ENCODE peak calls at places on chromosomes 7 and 10, in seven cellular contexts. X is mesenchymal stem cell, M is left ventricle myocardium inferior, F is breast epithelium, J is stomach, E is suprapubic skin, W is HCT116. Q is an unnamed sample.

GRCh38 chr7:157409753-157410727 is 73.2 kb downstream of the DNAJB6 start:
- DNase-seq in F (no peak), E (no peak), J (no peak), X (no peak), W (no peak), M (peak; percentile 9), Q (no peak)

GRCh38 chr10:96357038-96357620 is 1.7 kb downstream of the OPALIN start:
- DNase-seq in F (no peak), X (no peak), W (no peak), J (no peak), E (no peak), M (no peak), Q (no peak)

GRCh38 chr7:69654381-69654780 is 56.1 kb downstream of the AUTS2 start:
- DNase-seq in W (no peak), J (peak; percentile 41), F (peak; percentile 58), M (no peak), X (no peak), E (peak; percentile 79), Q (no peak)

GRCh38 chr10:52216852-52217251 is 97.2 kb upstream of the DKK1 start:
- DNase-seq in J (no peak), E (no peak), X (peak; percentile 96), W (no peak), F (no peak), M (no peak), Q (no peak)

GRCh38 chr10:21528452-21529235 is 3.2 kb upstream of the SKIDA1 start:
- DNase-seq in E (no peak), F (no peak), J (no peak), W (no peak), X (peak; percentile 56), M (no peak), Q (no peak)

GRCh38 chr7:17952387-17952786 is 12.1 kb upstream of the SNX13 start:
- DNase-seq in F (no peak), E (no peak), W (no peak), J (no peak), M (no peak), X (no peak), Q (no peak)

GRCh38 chr7:150976529-150977381 is 1.4 kb downstream of the KCNH2 start:
- DNase-seq in E (no peak), J (no peak), W (no peak), X (no peak), M (peak; percentile 78), F (no peak), Q (no peak)

GRCh38 chr10:1632596-1632995 is 104.7 kb downstream of the ADARB2 start:
- DNase-seq in M (no peak), E (no peak), W (no peak), J (no peak), F (no peak), X (no peak), Q (no peak)

GRCh38 chr10:21535494-21535818 is 1.4 kb downstream of the MLLT10 start:
- DNase-seq in W (no peak), X (peak; percentile 43), M (no peak), F (no peak), E (no peak), J (no peak), Q (no peak)

GRCh38 chr7:105268511-105269392 is 120.0 kb downstream of the SRPK2 start:
- DNase-seq in W (no peak), F (no peak), M (no peak), X (peak; percentile 79), J (no peak), E (no peak), Q (no peak)

GRCh38 chr7:106063039-106063438 is 49.1 kb downstream of the SYPL1 start:
- DNase-seq in F (no peak), J (no peak), M (no peak), W (no peak), E (no peak), X (no peak), Q (no peak)

GRCh38 chr7:919924-920341 is 34.5 kb downstream of the ADAP1 start:
- DNase-seq in E (peak; percentile 75), W (no peak), J (peak; percentile 24), F (no peak), X (no peak), M (peak; percentile 11), Q (peak; percentile 15)

GRCh38 chr10:103682042-103682441 is 173.3 kb downstream of the SH3PXD2A start:
- DNase-seq in X (no peak), J (no peak), W (no peak), F (no peak), M (no peak), E (no peak), Q (peak; percentile 60)

GRCh38 chr7:116705419-116705818 is 33.4 kb downstream of the MET start:
- DNase-seq in M (no peak), W (no peak), X (no peak), E (no peak), J (no peak), F (no peak), Q (no peak)
- H3K4me1 ChIP-seq in M (peaks cover 26% of the 10 kb centered on the region), W (peaks cover 96% of the 10 kb centered on the region), X (no peaks in the 10 kb centered on the region), E (peaks cover 38% of the 10 kb centered on the region), J (no peaks in the 10 kb centered on the region), F (no peaks in the 10 kb centered on the region), Q (no peaks in the 10 kb centered on the region)

DNA sequence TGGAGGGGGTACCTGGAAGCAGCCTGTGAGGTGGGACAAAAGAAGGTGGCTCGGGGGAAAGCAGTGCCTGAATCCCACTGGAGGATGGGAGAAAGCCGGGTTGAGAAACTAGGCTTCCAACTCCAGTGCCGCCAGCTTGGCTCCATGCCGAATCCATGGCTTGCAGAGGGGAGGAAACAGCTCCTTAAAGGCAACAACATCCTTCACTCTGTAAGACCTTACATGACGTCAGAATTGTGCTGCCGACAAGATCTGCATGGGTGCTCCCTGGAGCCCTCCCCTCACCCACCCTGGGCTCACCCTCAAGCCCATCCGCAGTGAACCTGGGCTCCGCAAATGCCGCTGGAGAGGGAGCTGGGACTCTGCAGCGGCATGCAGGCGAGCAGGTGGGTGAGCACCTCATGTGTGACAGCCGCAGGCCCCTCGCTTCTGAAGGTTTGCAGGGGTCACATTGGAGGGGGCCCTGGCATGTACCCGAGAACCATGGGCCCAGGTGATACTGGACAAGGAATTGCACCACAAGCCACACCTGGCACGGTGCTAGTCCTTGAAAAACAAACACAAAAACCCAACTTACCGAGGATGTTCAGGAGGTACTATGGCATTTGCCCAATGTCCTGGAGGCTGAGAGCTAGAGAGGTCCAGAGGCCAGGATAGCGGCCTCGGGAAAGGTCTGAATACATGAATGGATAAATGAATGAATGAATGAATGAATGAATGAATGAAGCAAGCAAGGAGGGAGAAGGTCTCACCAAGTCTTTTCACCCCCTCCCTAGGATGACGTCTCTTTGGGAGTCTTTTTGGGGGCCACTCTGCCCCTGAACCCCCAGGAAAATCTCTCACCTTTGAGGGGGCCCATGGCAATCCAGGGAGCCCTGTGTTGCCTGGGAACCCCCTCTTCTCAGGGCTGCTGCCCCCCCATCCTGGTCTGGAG is 238.6 kb upstream of the SHH start:
- DNase-seq in E (no peak), X (no peak), M (no peak), W (no peak), J (no peak), F (no peak), Q (no peak)
- H3K27me3 ChIP-seq in E (no peaks in the 10 kb centered on the region), X (no peaks in the 10 kb centered on the region), M (peaks cover 4% of the 10 kb centered on the region), W (no peaks in the 10 kb centered on the region), J (no peaks in the 10 kb centered on the region), F (no peaks in the 10 kb centered on the region), Q (no peaks in the 10 kb centered on the region)

DNA sequence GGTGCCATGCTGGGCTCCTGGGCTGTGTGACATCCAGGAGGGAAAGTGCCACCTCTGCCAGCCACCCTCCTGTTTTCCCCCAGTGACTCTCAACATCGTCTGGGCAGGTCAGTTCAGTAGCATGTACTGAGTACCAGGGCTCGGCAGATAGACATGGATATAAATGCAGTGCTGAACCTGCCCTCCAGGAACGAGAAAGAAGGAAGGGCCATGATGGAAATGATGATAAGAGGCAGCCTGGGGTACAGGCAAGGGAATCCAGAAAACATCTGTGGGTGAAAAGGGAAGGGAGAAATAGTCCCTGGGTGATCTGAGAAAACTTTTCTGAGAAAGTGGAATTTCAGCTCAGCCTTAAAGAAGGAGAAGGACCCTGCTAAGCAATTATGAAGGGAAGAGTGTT is 12.1 kb downstream of the CNNM1 start:
- DNase-seq in W (no peak), E (no peak), F (no peak), X (no peak), J (no peak), M (no peak), Q (no peak)
- H3K4me1 ChIP-seq in W (no peaks in the 10 kb centered on the region), E (peaks cover 3% of the 10 kb centered on the region), F (no peaks in the 10 kb centered on the region), X (peaks cover 10% of the 10 kb centered on the region), J (no peaks in the 10 kb centered on the region), M (peaks cover 7% of the 10 kb centered on the region), Q (no peaks in the 10 kb centered on the region)

DNA sequence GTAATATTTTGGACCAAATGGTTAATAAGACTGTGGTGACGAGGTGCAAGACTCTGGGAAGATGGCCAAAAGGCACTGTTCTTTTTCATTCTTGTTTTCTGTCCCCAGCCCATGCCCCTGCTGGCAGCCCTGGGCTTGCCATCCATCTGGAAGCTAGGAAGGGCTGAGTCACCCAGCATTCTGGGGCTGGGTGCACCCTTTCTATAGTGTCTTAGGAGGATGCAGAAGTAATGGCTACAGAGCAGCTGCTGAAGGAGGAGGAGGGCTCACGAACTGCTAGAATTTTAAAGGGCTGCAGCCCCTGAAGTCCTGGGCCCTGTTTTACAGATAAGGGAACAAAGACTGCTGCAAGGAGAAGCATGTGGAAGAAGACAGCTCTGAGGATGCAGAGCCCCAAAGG is 42.8 kb upstream of the ZNF32 start:
- DNase-seq in E (no peak), J (no peak), M (no peak), X (no peak), F (no peak), W (no peak), Q (no peak)
- H3K27me3 ChIP-seq in E (no peaks in the 10 kb centered on the region), J (no peaks in the 10 kb centered on the region), M (no peaks in the 10 kb centered on the region), X (peaks cover 5% of the 10 kb centered on the region), F (no peaks in the 10 kb centered on the region), W (peaks cover 22% of the 10 kb centered on the region), Q (no peaks in the 10 kb centered on the region)

GRCh38 chr10:110218627-110219026 is 11.2 kb downstream of the MXI1 start:
- DNase-seq in M (no peak), W (no peak), X (peak; percentile 12), F (no peak), E (no peak), J (no peak), Q (no peak)
- H3K4me1 ChIP-seq in M (peaks cover 95% of the 10 kb centered on the region), W (peaks cover 14% of the 10 kb centered on the region), X (peaks cover 6% of the 10 kb centered on the region), F (no peaks in the 10 kb centered on the region), E (peaks cover 53% of the 10 kb centered on the region), J (peaks cover 67% of the 10 kb centered on the region), Q (peaks cover 76% of the 10 kb centered on the region)